ENCODE peak calls at places on chromosomes 2 and 18, in five cellular contexts. B is prostate gland, L is cardiac muscle cell, K is AG04450, G is spleen. W is an unnamed sample.
A peak's percentile ranks its signal among the peaks of the same experiment; 100 is the strongest.

GRCh38 chr2:200655918-200656580 is 70.2 kb downstream of the AOX1 start:
- DNase-seq in B (no peak), L (no peak), K (no peak), G (no peak), W (peak; percentile 50)

GRCh38 chr2:216713691-216714411 is 18.5 kb upstream of the IGFBP5 start:
- DNase-seq in B (peak; percentile 62), L (no peak), K (peak; percentile 79), G (no peak), W (no peak)

GRCh38 chr2:206798009-206798408 is 32.6 kb downstream of the FASTKD2 start:
- DNase-seq in B (no peak), L (no peak), K (no peak), G (no peak), W (no peak)

GRCh38 chr2:139825726-139826125 is 1045.5 kb upstream of the NXPH2 start:
- DNase-seq in B (no peak), L (no peak), K (no peak), G (no peak), W (no peak)

GRCh38 chr2:231197741-231198290 is 615 bp upstream of the ARMC9 start:
- DNase-seq in B (no peak), L (no peak), K (no peak), G (no peak), W (no peak)

GRCh38 chr2:196566969-196567666 is 72.4 kb upstream of the CCDC150 start:
- DNase-seq in B (no peak), L (no peak), K (no peak), G (no peak), W (no peak)

GRCh38 chr2:119544075-119545031 is at the start of gene CFAP221:
- DNase-seq in B (no peak), L (peak; percentile 92), K (no peak), G (peak; percentile 76), W (peak; percentile 89)

GRCh38 chr2:2075866-2076265 is 255.2 kb downstream of the MYT1L start:
- DNase-seq in B (no peak), L (no peak), K (no peak), G (no peak), W (no peak)

GRCh38 chr2:55224761-55225261 is 7.3 kb downstream of the CLHC1 start:
- DNase-seq in B (no peak), L (no peak), K (no peak), G (peak; percentile 77), W (no peak)

GRCh38 chr18:36130039-36130831 is 536 bp downstream of the ELP2 start:
- DNase-seq in B (no peak), L (no peak), K (no peak), G (no peak), W (no peak)

GRCh38 chr2:17328161-17328560 is 190.1 kb downstream of the RAD51AP2 start:
- DNase-seq in B (no peak), L (no peak), K (no peak), G (no peak), W (peak; percentile 34)

GRCh38 chr2:2743164-2743571 is 412.1 kb upstream of the MYT1L start:
- DNase-seq in B (no peak), L (no peak), K (no peak), G (peak; percentile 69), W (peak; percentile 93)

GRCh38 chr2:160367887-160368286 is 125.7 kb downstream of the RBMS1 start:
- DNase-seq in B (peak; percentile 8), L (peak; percentile 27), K (peak; percentile 94), G (no peak), W (no peak)

GRCh38 chr18:47931707-47932103 is 1.2 kb upstream of the SMAD2 start:
- DNase-seq in B (peak; percentile 17), L (peak; percentile 39), K (no peak), G (peak; percentile 78), W (no peak)

GRCh38 chr18:44599409-44599808 is 81.3 kb upstream of the SETBP1 start:
- DNase-seq in B (no peak), L (no peak), K (no peak), G (no peak), W (no peak)

GRCh38 chr2:177106212-177106611 is 106.4 kb upstream of the HNRNPA3 start:
- DNase-seq in B (no peak), L (no peak), K (no peak), G (no peak), W (no peak)

GRCh38 chr2:238167761-238168160 is 9.0 kb downstream of the ERFE start:
- DNase-seq in B (no peak), L (no peak), K (no peak), G (no peak), W (no peak)

GRCh38 chr2:38692636-38693318 is 26.9 kb downstream of the GALM start:
- DNase-seq in B (peak; percentile 33), L (no peak), K (no peak), G (no peak), W (no peak)

GRCh38 chr2:218465987-218466633 is 47.2 kb downstream of the VIL1 start:
- DNase-seq in B (no peak), L (peak; percentile 2), K (no peak), G (no peak), W (peak; percentile 2)

GRCh38 chr2:3132466-3132865 is 245.2 kb downstream of the EIPR1 start:
- DNase-seq in B (no peak), L (no peak), K (no peak), G (no peak), W (no peak)

GRCh38 chr18:36139251-36139650 is 9.6 kb downstream of the ELP2 start:
- DNase-seq in B (no peak), L (no peak), K (no peak), G (no peak), W (no peak)

GRCh38 chr18:69397096-69397495 is 3.6 kb upstream of the DOK6 start:
- DNase-seq in B (no peak), L (no peak), K (no peak), G (no peak), W (no peak)

GRCh38 chr2:2664989-2665833 is 334.1 kb upstream of the MYT1L start:
- DNase-seq in B (no peak), L (no peak), K (peak; percentile 77), G (peak; percentile 65), W (no peak)

GRCh38 chr2:119327431-119327830 is 39.2 kb downstream of the C2orf76 start:
- DNase-seq in B (no peak), L (no peak), K (no peak), G (no peak), W (no peak)

GRCh38 chr2:238006500-238006899 is 39.7 kb downstream of the UBE2F start:
- DNase-seq in B (no peak), L (no peak), K (no peak), G (no peak), W (no peak)

GRCh38 chr2:69893684-69894481 is at the start of gene SNRNP27:
- DNase-seq in B (peak; percentile 65), L (peak; percentile 79), K (peak; percentile 53), G (peak; percentile 93), W (peak; percentile 96)

GRCh38 chr2:84694088-84694622 is 177.9 kb downstream of the DNAH6 start:
- DNase-seq in B (no peak), L (no peak), K (no peak), G (no peak), W (peak; percentile 47)

GRCh38 chr2:140108706-140109472 is 1328.7 kb upstream of the NXPH2 start:
- DNase-seq in B (no peak), L (no peak), K (no peak), G (no peak), W (no peak)

GRCh38 chr18:58530801-58531200 is 98.1 kb downstream of the ALPK2 start:
- DNase-seq in B (no peak), L (no peak), K (no peak), G (no peak), W (no peak)

GRCh38 chr18:58534535-58535301 is 94.2 kb downstream of the ALPK2 start:
- DNase-seq in B (no peak), L (peak; percentile 55), K (no peak), G (no peak), W (no peak)

GRCh38 chr18:58533771-58534170 is 95.1 kb downstream of the ALPK2 start:
- DNase-seq in B (no peak), L (no peak), K (no peak), G (no peak), W (no peak)

GRCh38 chr18:58532298-58532697 is 96.6 kb downstream of the ALPK2 start:
- DNase-seq in B (no peak), L (no peak), K (no peak), G (no peak), W (no peak)

DNA sequence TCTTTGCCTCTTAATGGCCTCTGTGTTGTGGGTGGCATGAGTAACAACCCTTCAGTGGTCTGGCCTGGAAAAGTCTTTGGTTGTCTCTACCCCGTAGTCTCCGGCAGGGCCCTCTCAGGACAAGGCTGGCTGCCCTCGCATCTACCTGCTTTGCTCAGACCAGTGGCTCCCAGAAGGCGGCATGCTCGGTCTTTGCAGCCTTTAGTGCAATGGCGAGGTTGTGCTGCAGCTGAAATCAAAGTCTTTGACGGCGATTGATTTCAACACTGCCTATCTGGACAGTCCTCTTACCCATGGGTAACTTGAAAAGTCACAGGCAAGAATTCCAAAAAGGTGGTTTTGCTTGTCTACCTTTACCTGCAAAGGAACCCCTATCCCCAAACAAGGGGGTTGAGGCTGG is 95.9 kb downstream of the ALPK2 start:
- DNase-seq in B (no peak), L (no peak), K (no peak), G (no peak), W (no peak)
- TF ChIP-seq CTCF in B (no peak), L (no peak), K (no peak), G (no peak), W (no peak)

GRCh38 chr2:65277118-65277517 is 49.5 kb downstream of the ACTR2 start:
- DNase-seq in B (no peak), L (no peak), K (no peak), G (no peak), W (no peak)
- H3K27me3 ChIP-seq in B (no peaks in the 10 kb centered on the region), L (peaks cover 27% of the 10 kb centered on the region), K (no peaks in the 10 kb centered on the region), G (no peaks in the 10 kb centered on the region), W (no peaks in the 10 kb centered on the region)

GRCh38 chr2:164694275-164694695 is 73.0 kb upstream of the GRB14 start:
- DNase-seq in B (no peak), L (no peak), K (no peak), G (no peak), W (no peak)

GRCh38 chr2:164700390-164700789 is 79.1 kb upstream of the GRB14 start:
- DNase-seq in B (no peak), L (no peak), K (no peak), G (no peak), W (no peak)

GRCh38 chr2:164696634-164697033 is 75.4 kb upstream of the GRB14 start:
- DNase-seq in B (no peak), L (peak; percentile 7), K (no peak), G (no peak), W (no peak)

GRCh38 chr2:164701565-164701964 is 80.3 kb upstream of the GRB14 start:
- DNase-seq in B (no peak), L (no peak), K (no peak), G (no peak), W (no peak)

DNA sequence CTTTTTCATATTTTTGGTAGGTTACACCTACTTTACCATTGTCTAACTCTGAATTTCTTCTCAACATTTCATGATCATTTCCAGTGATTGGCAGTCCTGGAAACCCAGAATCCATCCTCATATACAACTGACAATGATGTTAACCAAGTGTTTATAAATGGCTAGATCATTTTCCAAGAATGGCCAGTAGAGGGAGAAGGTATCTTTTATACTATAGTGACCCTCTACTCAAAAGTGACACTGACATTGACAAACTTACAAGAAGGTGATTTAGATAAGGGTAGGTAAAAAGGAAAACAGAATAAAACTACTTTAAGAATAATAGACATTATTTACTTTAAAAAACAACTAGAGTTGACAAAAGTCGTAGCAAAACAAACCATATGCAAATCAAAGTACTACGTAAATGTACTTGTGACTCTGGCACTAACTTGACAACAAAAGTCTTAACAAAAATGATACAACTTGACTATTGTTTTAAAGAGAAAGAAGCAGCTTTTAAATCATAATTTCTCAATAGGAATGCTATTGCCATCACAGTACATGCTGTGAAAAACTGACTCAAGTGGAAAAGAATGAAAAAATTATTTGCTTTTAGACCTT is 76.5 kb upstream of the GRB14 start:
- DNase-seq in B (no peak), L (peak; percentile 45), K (no peak), G (no peak), W (no peak)
- TF ChIP-seq CTCF in B (peak; percentile 48), L (peak; percentile 65), K (peak; percentile 66), G (no peak), W (peak; percentile 50)

GRCh38 chr2:162143969-162144368 is 8.1 kb downstream of the GCG start:
- DNase-seq in B (no peak), L (no peak), K (no peak), G (no peak), W (no peak)
- H3K27me3 ChIP-seq in B (no peaks in the 10 kb centered on the region), L (no peaks in the 10 kb centered on the region), K (no peaks in the 10 kb centered on the region), G (no peaks in the 10 kb centered on the region), W (no peaks in the 10 kb centered on the region)